ENCODE peak calls at places on chromosomes 3 and 15, in eight cellular contexts. R is ovary, Q is heart left ventricle, Z is astrocyte of the spinal cord, C is GM23338, G is choroid plexus epithelial cell, P is lower lobe of right lung, U is body of pancreas. K is an unnamed sample.

GRCh38 chr3:49781415-49782199 is 4.7 kb downstream of the IP6K1 start:
- DNase-seq in G (no peak), R (peak; percentile 17), U (no peak), Q (no peak), Z (no peak), P (no peak), C (no peak), K (no peak)

GRCh38 chr3:17195192-17195611 is 310.4 kb downstream of the PLCL2 start:
- DNase-seq in P (no peak), Q (no peak), Z (peak; percentile 47), R (no peak), U (peak; percentile 50), G (peak; percentile 86), C (no peak), K (peak; percentile 51)

GRCh38 chr3:15860014-15860934 is 62.5 kb upstream of the ANKRD28 start:
- DNase-seq in G (peak; percentile 45), P (peak; percentile 81), R (peak; percentile 71), U (peak; percentile 42), C (peak; percentile 76), Q (no peak), Z (peak; percentile 53), K (no peak)

GRCh38 chr15:94709319-94709718 is 478.0 kb downstream of the MCTP2 start:
- DNase-seq in C (no peak), U (no peak), G (no peak), R (no peak), Z (no peak), P (no peak), Q (no peak), K (no peak)

GRCh38 chr15:81284256-81285031 is 39.5 kb downstream of the STARD5 start:
- DNase-seq in G (no peak), Z (no peak), C (no peak), R (no peak), P (no peak), Q (no peak), U (no peak), K (no peak)

GRCh38 chr15:36401586-36401966 is 177.8 kb upstream of the CDIN1 start:
- DNase-seq in Q (no peak), P (no peak), C (no peak), Z (no peak), R (no peak), U (no peak), G (peak; percentile 27), K (no peak)

GRCh38 chr15:93086791-93087190 is 2.2 kb downstream of the RGMA start:
- DNase-seq in Z (no peak), G (no peak), U (no peak), R (no peak), P (no peak), Q (no peak), C (no peak), K (no peak)

GRCh38 chr3:134147411-134147810 is 103.2 kb downstream of the RYK start:
- DNase-seq in C (no peak), G (no peak), P (no peak), Q (no peak), R (no peak), U (no peak), Z (no peak), K (no peak)

GRCh38 chr3:13157986-13158385 is 84.8 kb upstream of the IQSEC1 start:
- DNase-seq in C (no peak), Q (no peak), U (no peak), Z (no peak), G (no peak), R (no peak), P (no peak), K (no peak)

GRCh38 chr15:55221090-55222011 is 24.6 kb upstream of the RSL24D1 start:
- DNase-seq in Q (no peak), C (peak; percentile 35), Z (peak; percentile 86), R (no peak), P (no peak), G (peak; percentile 99), U (no peak), K (no peak)

GRCh38 chr15:78565951-78566774 is 843 bp downstream of the CHRNA5 start:
- DNase-seq in Z (peak; percentile 31), C (peak; percentile 59), G (peak; percentile 20), R (no peak), Q (no peak), U (peak; percentile 16), P (no peak), K (no peak)
- TF ChIP-seq CTCF in Z (peak; percentile 32), C (peak; percentile 19), G (peak; percentile 26), R (no peak), Q (no peak), U (no peak), P (no peak), K (peak; percentile 7)

GRCh38 chr15:40162552-40162951 is 1.7 kb downstream of the BUB1B start:
- DNase-seq in P (no peak), C (no peak), G (no peak), R (no peak), Q (no peak), Z (no peak), U (no peak), K (no peak)
- H3K4me3 ChIP-seq in P (no peak overlapping the region), C (peak overlapping the region; percentile 79), G (no peak overlapping the region), R (no peak overlapping the region), Q (peak overlapping the region; percentile 66), Z (peak overlapping the region; percentile 96), U (no peak overlapping the region), K (peak overlapping the region; percentile 86)

GRCh38 chr3:1252061-1252430 is 159.2 kb downstream of the CNTN6 start:
- DNase-seq in P (no peak), G (no peak), R (no peak), C (no peak), U (no peak), Z (no peak), Q (no peak), K (no peak)

DNA sequence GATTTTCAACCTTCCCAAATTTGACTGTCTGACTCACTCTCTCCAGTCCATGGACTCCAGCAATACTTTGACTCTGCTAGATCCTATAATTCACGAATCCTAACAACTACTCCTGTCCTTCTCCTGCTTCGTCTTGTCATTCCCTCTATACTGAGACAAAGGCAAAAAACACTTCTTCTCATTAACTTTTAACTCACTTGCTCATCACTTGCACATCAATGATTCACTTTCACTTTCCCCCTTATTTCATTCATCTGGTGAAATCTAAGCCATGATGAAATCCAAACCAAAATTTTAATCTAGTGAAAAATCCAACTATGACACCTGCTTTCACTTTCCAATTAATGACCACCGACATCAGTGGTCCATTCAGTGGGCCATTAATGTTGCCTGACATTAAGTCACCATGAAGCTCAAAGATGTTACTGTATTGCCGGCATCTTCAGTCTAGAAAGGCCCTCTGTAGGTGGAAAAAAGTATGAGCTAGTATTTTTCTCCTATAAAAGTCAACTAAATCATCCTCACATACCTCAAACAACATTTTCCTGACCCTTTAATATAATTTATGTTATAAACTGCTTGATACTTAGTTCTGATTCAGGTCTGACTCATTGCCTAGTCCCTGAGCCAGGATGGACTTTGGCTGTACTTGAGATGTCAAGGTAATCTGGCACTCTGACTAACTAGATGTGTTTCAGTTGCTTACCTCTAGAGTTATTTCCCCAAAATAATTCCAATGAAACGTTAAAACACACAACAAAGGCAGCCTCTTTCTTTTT is 158.6 kb downstream of the CNTN6 start:
- DNase-seq in C (peak; percentile 14), R (no peak), Q (no peak), U (no peak), P (no peak), G (peak; percentile 4), Z (peak; percentile 32), K (no peak)
- TF ChIP-seq CTCF in C (peak; percentile 36), R (no peak), Q (no peak), U (no peak), P (no peak), G (no peak), Z (peak; percentile 4), K (no peak)

GRCh38 chr3:44584646-44585501 is at the start of gene ZNF660:
- DNase-seq in Z (peak; percentile 85), P (peak; percentile 64), R (peak; percentile 79), G (peak; percentile 83), C (peak; percentile 97), U (peak; percentile 53), Q (peak; percentile 69), K (no peak)
- H3K4me3 ChIP-seq in Z (peak within 1 kb of the TSS; percentile 72), P (peak within 1 kb of the TSS; percentile 68), R (peak within 1 kb of the TSS; percentile 59), G (peak within 1 kb of the TSS; percentile 68), C (peak within 1 kb of the TSS; percentile 95), U (peak within 1 kb of the TSS; percentile 68), Q (peak within 1 kb of the TSS; percentile 60), K (no peak within 1 kb of the TSS)

GRCh38 chr3:174355505-174355904 is 503.6 kb upstream of the NAALADL2 start:
- DNase-seq in P (no peak), G (peak; percentile 56), U (no peak), Z (no peak), C (peak; percentile 80), R (no peak), Q (no peak), K (peak; percentile 84)
- TF ChIP-seq CTCF in P (no peak), G (peak; percentile 55), U (no peak), Z (peak; percentile 35), C (peak; percentile 73), R (no peak), Q (no peak), K (peak; percentile 57)

DNA sequence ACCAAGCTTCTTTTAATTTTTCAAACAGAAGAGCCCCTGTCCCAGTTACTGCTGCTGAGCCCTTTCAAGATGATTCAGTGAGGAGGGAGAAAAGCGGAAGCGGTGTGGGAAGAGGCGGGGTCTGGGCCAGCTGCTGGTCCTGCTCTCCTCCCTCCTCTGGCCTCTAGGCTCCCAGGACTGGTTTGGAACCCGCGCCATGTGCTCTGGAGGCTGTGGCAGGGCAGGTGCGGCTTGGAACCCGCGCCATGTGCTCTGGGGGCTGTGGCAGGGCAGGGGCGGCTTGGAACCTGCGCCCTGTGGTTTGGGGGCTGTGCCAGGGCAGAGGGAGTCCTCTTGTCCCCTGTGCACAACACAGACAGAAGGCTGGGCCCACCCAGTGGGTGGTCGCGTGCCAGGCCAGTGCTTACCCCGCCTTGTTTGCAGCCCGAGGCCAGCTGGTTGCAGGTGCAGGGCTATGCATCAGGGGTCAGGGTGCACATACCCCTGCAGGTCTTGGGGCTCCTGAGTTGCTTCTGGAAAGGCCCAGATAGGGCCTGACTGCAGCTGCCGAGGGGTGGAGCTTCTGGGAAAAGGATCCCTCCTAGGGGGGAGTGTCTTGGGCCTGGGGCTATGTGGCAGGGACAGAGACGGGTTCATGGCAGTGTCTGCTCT is 12.2 kb downstream of the ALG1L2 start:
- DNase-seq in G (no peak), Z (no peak), R (no peak), C (peak; percentile 51), P (peak; percentile 51), U (no peak), Q (no peak), K (no peak)
- H3K4me3 ChIP-seq in G (no peak overlapping the region), Z (no peak overlapping the region), R (no peak overlapping the region), C (no peak overlapping the region), P (peak overlapping the region; percentile 25), U (no peak overlapping the region), Q (peak overlapping the region; percentile 28), K (no peak overlapping the region)

GRCh38 chr3:141236351-141236750 is 4.7 kb downstream of the PXYLP1 start:
- DNase-seq in C (no peak), U (no peak), Q (no peak), G (no peak), R (no peak), Z (no peak), P (no peak), K (no peak)

GRCh38 chr3:141233457-141234161 is 2.0 kb downstream of the PXYLP1 start:
- DNase-seq in Z (no peak), Q (no peak), P (no peak), R (no peak), G (no peak), C (no peak), U (no peak), K (no peak)

GRCh38 chr3:141237701-141238521 is 6.3 kb downstream of the PXYLP1 start:
- DNase-seq in Q (peak; percentile 68), U (peak; percentile 94), Z (peak; percentile 26), G (no peak), C (no peak), P (peak; percentile 89), R (no peak), K (peak; percentile 75)

GRCh38 chr3:141234283-141234682 is 2.7 kb downstream of the PXYLP1 start:
- DNase-seq in U (no peak), C (no peak), Z (no peak), P (peak; percentile 66), R (no peak), Q (no peak), G (no peak), K (no peak)

GRCh38 chr3:141235661-141236171 is 4.1 kb downstream of the PXYLP1 start:
- DNase-seq in C (peak; percentile 44), Q (no peak), R (no peak), G (no peak), U (no peak), P (no peak), Z (no peak), K (no peak)
- TF ChIP-seq CTCF in C (peak; percentile 18), Q (no peak), R (no peak), G (no peak), U (no peak), P (no peak), Z (no peak), K (no peak)

K was measured in LNCaP clone FGC.